ENCODE peak calls at places on chromosomes 3 and 15, in four cellular contexts. One of them, this sample, is unnamed.

GRCh38 chr3:60703008-60703407 is 548.2 kb downstream of the FHIT start:
- DNase-seq in left ventricle myocardium superior: no peak
- DNase-seq in AML-193: no peak
- DNase-seq in activated T-helper 1 cell treated with Interleukin-2 at 50 U/mL for 16 hours: no peak
- DNase-seq in this sample: no peak

GRCh38 chr15:67758610-67759300 is 66.6 kb upstream of the SKOR1 start:
- DNase-seq in left ventricle myocardium superior: no peak
- DNase-seq in AML-193: no peak
- DNase-seq in activated T-helper 1 cell treated with Interleukin-2 at 50 U/mL for 16 hours: no peak
- DNase-seq in this sample: no peak

GRCh38 chr3:124629492-124629891 is 100.8 kb upstream of the UMPS start:
- DNase-seq in left ventricle myocardium superior: no peak
- DNase-seq in AML-193: no peak
- DNase-seq in activated T-helper 1 cell treated with Interleukin-2 at 50 U/mL for 16 hours: no peak
- DNase-seq in this sample: no peak

GRCh38 chr15:75449585-75450306 is 1.7 kb downstream of the SIN3A start:
- DNase-seq in left ventricle myocardium superior: no peak
- DNase-seq in AML-193: no peak
- DNase-seq in activated T-helper 1 cell treated with Interleukin-2 at 50 U/mL for 16 hours: no peak
- DNase-seq in this sample: no peak

GRCh38 chr15:92714457-92715401 is 59.2 kb upstream of the FAM174B start:
- DNase-seq in left ventricle myocardium superior: peak
- DNase-seq in AML-193: peak
- DNase-seq in activated T-helper 1 cell treated with Interleukin-2 at 50 U/mL for 16 hours: peak
- DNase-seq in this sample: peak

GRCh38 chr15:32867313-32867626 is 149.5 kb downstream of the GREM1 start:
- DNase-seq in left ventricle myocardium superior: no peak
- DNase-seq in AML-193: no peak
- DNase-seq in activated T-helper 1 cell treated with Interleukin-2 at 50 U/mL for 16 hours: no peak
- DNase-seq in this sample: no peak

GRCh38 chr3:197926418-197926817 is 23.6 kb upstream of the RPL35A start:
- DNase-seq in left ventricle myocardium superior: no peak
- DNase-seq in AML-193: no peak
- DNase-seq in activated T-helper 1 cell treated with Interleukin-2 at 50 U/mL for 16 hours: no peak
- DNase-seq in this sample: no peak

GRCh38 chr3:134846943-134847342 is 51.9 kb downstream of the EPHB1 start:
- DNase-seq in left ventricle myocardium superior: no peak
- DNase-seq in AML-193: no peak
- DNase-seq in activated T-helper 1 cell treated with Interleukin-2 at 50 U/mL for 16 hours: no peak
- DNase-seq in this sample: no peak

GRCh38 chr3:26484140-26484539 is 138.4 kb upstream of the LRRC3B start:
- DNase-seq in left ventricle myocardium superior: no peak
- DNase-seq in AML-193: no peak
- DNase-seq in activated T-helper 1 cell treated with Interleukin-2 at 50 U/mL for 16 hours: no peak
- DNase-seq in this sample: no peak

GRCh38 chr3:177451940-177452484 is 254.7 kb upstream of the TBL1XR1 start:
- DNase-seq in left ventricle myocardium superior: no peak
- DNase-seq in AML-193: no peak
- DNase-seq in activated T-helper 1 cell treated with Interleukin-2 at 50 U/mL for 16 hours: no peak
- DNase-seq in this sample: no peak

GRCh38 chr3:122952509-122952908 is 75.1 kb downstream of the SEMA5B start:
- DNase-seq in left ventricle myocardium superior: no peak
- DNase-seq in AML-193: peak
- DNase-seq in activated T-helper 1 cell treated with Interleukin-2 at 50 U/mL for 16 hours: no peak
- DNase-seq in this sample: no peak

GRCh38 chr3:76065975-76066374 is 280.6 kb upstream of the ZNF717 start:
- DNase-seq in left ventricle myocardium superior: no peak
- DNase-seq in AML-193: no peak
- DNase-seq in activated T-helper 1 cell treated with Interleukin-2 at 50 U/mL for 16 hours: no peak
- DNase-seq in this sample: no peak

GRCh38 chr3:189355481-189356201 is 183.9 kb downstream of the TPRG1 start:
- DNase-seq in left ventricle myocardium superior: no peak
- DNase-seq in AML-193: no peak
- DNase-seq in activated T-helper 1 cell treated with Interleukin-2 at 50 U/mL for 16 hours: peak
- DNase-seq in this sample: no peak

GRCh38 chr3:66406186-66406585 is 94.6 kb downstream of the LRIG1 start:
- DNase-seq in left ventricle myocardium superior: peak
- DNase-seq in AML-193: no peak
- DNase-seq in activated T-helper 1 cell treated with Interleukin-2 at 50 U/mL for 16 hours: no peak
- DNase-seq in this sample: peak

GRCh38 chr3:42101048-42101447 is 9.9 kb downstream of the TRAK1 start:
- DNase-seq in left ventricle myocardium superior: peak
- DNase-seq in AML-193: peak
- DNase-seq in activated T-helper 1 cell treated with Interleukin-2 at 50 U/mL for 16 hours: no peak
- DNase-seq in this sample: peak

GRCh38 chr15:24746094-24746493 is 70.5 kb downstream of the NPAP1 start:
- DNase-seq in left ventricle myocardium superior: no peak
- DNase-seq in AML-193: no peak
- DNase-seq in activated T-helper 1 cell treated with Interleukin-2 at 50 U/mL for 16 hours: no peak
- DNase-seq in this sample: no peak

GRCh38 chr3:122533931-122534334 is 19.2 kb upstream of the KPNA1 start:
- DNase-seq in left ventricle myocardium superior: no peak
- DNase-seq in AML-193: peak
- DNase-seq in activated T-helper 1 cell treated with Interleukin-2 at 50 U/mL for 16 hours: no peak
- DNase-seq in this sample: no peak

GRCh38 chr3:38579551-38580449 is 69.7 kb downstream of the SCN5A start:
- DNase-seq in left ventricle myocardium superior: peak
- DNase-seq in AML-193: no peak
- DNase-seq in activated T-helper 1 cell treated with Interleukin-2 at 50 U/mL for 16 hours: no peak
- DNase-seq in this sample: no peak

GRCh38 chr3:8509961-8510360 is 8.3 kb downstream of the LMCD1 start:
- DNase-seq in left ventricle myocardium superior: no peak
- DNase-seq in AML-193: no peak
- DNase-seq in activated T-helper 1 cell treated with Interleukin-2 at 50 U/mL for 16 hours: no peak
- DNase-seq in this sample: no peak

GRCh38 chr3:189324538-189325138 is 152.9 kb downstream of the TPRG1 start:
- DNase-seq in left ventricle myocardium superior: no peak
- DNase-seq in AML-193: peak
- DNase-seq in activated T-helper 1 cell treated with Interleukin-2 at 50 U/mL for 16 hours: peak
- DNase-seq in this sample: no peak

GRCh38 chr3:115834068-115834467 is 210.8 kb downstream of the GAP43 start:
- DNase-seq in left ventricle myocardium superior: no peak
- DNase-seq in AML-193: no peak
- DNase-seq in activated T-helper 1 cell treated with Interleukin-2 at 50 U/mL for 16 hours: no peak
- DNase-seq in this sample: no peak

GRCh38 chr15:101121511-101122090 is 130.2 kb downstream of the CHSY1 start:
- DNase-seq in left ventricle myocardium superior: peak
- DNase-seq in AML-193: peak
- DNase-seq in activated T-helper 1 cell treated with Interleukin-2 at 50 U/mL for 16 hours: no peak
- DNase-seq in this sample: peak

GRCh38 chr15:26081758-26082068 is 218.6 kb upstream of the ATP10A start:
- DNase-seq in left ventricle myocardium superior: no peak
- DNase-seq in AML-193: no peak
- DNase-seq in activated T-helper 1 cell treated with Interleukin-2 at 50 U/mL for 16 hours: no peak
- DNase-seq in this sample: no peak